ENCODE peak calls at places on chromosome 11, in ten cellular contexts. M is cardiac muscle cell; J is tibial artery; P is left lung; L is sigmoid colon; H is CD4-positive, alpha-beta T cell; A is astrocyte; F is breast epithelium; W is keratinocyte; I is psoas muscle. R is an unnamed sample. For H3K27me3, the result is how much of the 10 kb centered on the place peaks cover.

GRCh38 chr11:26792956-26793355 is 71.1 kb upstream of the SLC5A12 start:
- DNase-seq in M (no peak), J (no peak), P (no peak), L (no peak), H (no peak), A (no peak), F (no peak), W (no peak), I (no peak), R (no peak)

GRCh38 chr11:120908521-120909181 is 115.3 kb upstream of the TBCEL start:
- DNase-seq in M (no peak), J (no peak), P (no peak), L (no peak), H (no peak), A (no peak), F (no peak), W (no peak), I (no peak), R (no peak)

GRCh38 chr11:117378966-117379865 is 51.6 kb downstream of the CEP164 start:
- DNase-seq in M (no peak), J (peak), P (peak), L (peak), H (no peak), A (no peak), F (no peak), W (no peak), I (no peak), R (no peak)

GRCh38 chr11:106101797-106102196 is 24.3 kb downstream of the AASDHPPT start:
- DNase-seq in M (no peak), J (no peak), P (no peak), L (no peak), H (no peak), A (peak), F (no peak), W (no peak), I (no peak), R (no peak)

GRCh38 chr11:44687310-44687842 is 39.4 kb upstream of the TSPAN18 start:
- DNase-seq in M (no peak), J (no peak), P (no peak), L (no peak), H (no peak), A (no peak), F (no peak), W (no peak), I (no peak), R (no peak)

GRCh38 chr11:14669958-14670357 is 26.4 kb downstream of the PDE3B start:
- DNase-seq in M (no peak), J (no peak), P (no peak), L (no peak), H (no peak), A (no peak), F (no peak), W (no peak), I (no peak), R (no peak)

GRCh38 chr11:118910309-118911112 is 15.2 kb downstream of the BCL9L start:
- DNase-seq in M (peak), J (peak), P (peak), L (peak), H (no peak), A (peak), F (peak), W (no peak), I (peak), R (peak)

GRCh38 chr11:130775306-130776043 is 140.8 kb downstream of the SNX19 start:
- DNase-seq in M (no peak), J (no peak), P (no peak), L (no peak), H (no peak), A (peak), F (no peak), W (peak), I (no peak), R (peak)

GRCh38 chr11:34525887-34526657 is 12.5 kb upstream of the ELF5 start:
- DNase-seq in M (no peak), J (no peak), P (no peak), L (no peak), H (no peak), A (no peak), F (no peak), W (no peak), I (no peak), R (no peak)

GRCh38 chr11:115476463-115477286 is 27.5 kb downstream of the CADM1 start:
- DNase-seq in M (no peak), J (no peak), P (no peak), L (no peak), H (no peak), A (no peak), F (no peak), W (no peak), I (no peak), R (no peak)

GRCh38 chr11:121132211-121132976 is 31.4 kb downstream of the TECTA start:
- DNase-seq in M (no peak), J (no peak), P (no peak), L (no peak), H (no peak), A (peak), F (no peak), W (no peak), I (no peak), R (no peak)

GRCh38 chr11:1038921-1039320 is 2.4 kb upstream of the MUC6 start:
- DNase-seq in M (no peak), J (no peak), P (no peak), L (no peak), H (no peak), A (no peak), F (no peak), W (no peak), I (no peak), R (no peak)

GRCh38 chr11:65121865-65122696 is at the start of the genes FAU and MRPL49:
- DNase-seq in M (peak), J (peak), P (peak), L (peak), H (peak), A (peak), F (peak), W (peak), I (peak), R (peak)

GRCh38 chr11:105878510-105878909 is 143.5 kb downstream of the MSANTD4 start:
- DNase-seq in M (no peak), J (no peak), P (no peak), L (no peak), H (no peak), A (no peak), F (no peak), W (no peak), I (no peak), R (no peak)

GRCh38 chr11:70501026-70501901 is 102.9 kb downstream of the CTTN start:
- DNase-seq in M (no peak), J (no peak), P (peak), L (peak), H (no peak), A (no peak), F (no peak), W (no peak), I (no peak), R (no peak)

GRCh38 chr11:42422094-42422493 is 889.7 kb upstream of the API5 start:
- DNase-seq in M (no peak), J (no peak), P (no peak), L (no peak), H (no peak), A (peak), F (no peak), W (no peak), I (no peak), R (no peak)

GRCh38 chr11:14358729-14359439 is at the start of gene RRAS2:
- DNase-seq in M (peak), J (peak), P (peak), L (peak), H (peak), A (peak), F (peak), W (no peak), I (peak), R (no peak)

GRCh38 chr11:75635009-75635909 is 33.6 kb downstream of the MAP6 start:
- DNase-seq in M (no peak), J (no peak), P (peak), L (peak), H (no peak), A (peak), F (no peak), W (no peak), I (no peak), R (no peak)

GRCh38 chr11:63764712-63765631 is 3.6 kb downstream of the ZFTA start:
- DNase-seq in M (peak), J (peak), P (no peak), L (no peak), H (no peak), A (no peak), F (no peak), W (no peak), I (peak), R (no peak)

GRCh38 chr11:133058501-133058900 is 473.8 kb downstream of the OPCML start:
- DNase-seq in M (no peak), J (no peak), P (no peak), L (no peak), H (no peak), A (no peak), F (no peak), W (no peak), I (no peak), R (no peak)

GRCh38 chr11:94780432-94780831 is 12.3 kb downstream of the AMOTL1 start:
- DNase-seq in M (no peak), J (no peak), P (no peak), L (no peak), H (no peak), A (no peak), F (no peak), W (no peak), I (no peak), R (no peak)

GRCh38 chr11:3221408-3222002 is 2.9 kb upstream of the MRGPRG start:
- DNase-seq in M (no peak), J (no peak), P (no peak), L (peak), H (no peak), A (no peak), F (no peak), W (no peak), I (no peak), R (no peak)

GRCh38 chr11:126109941-126110731 is 47.5 kb upstream of the CDON start:
- DNase-seq in M (no peak), J (peak), P (no peak), L (no peak), H (no peak), A (peak), F (no peak), W (no peak), I (peak), R (no peak)

GRCh38 chr11:130211781-130212401 is 52.3 kb downstream of the ST14 start:
- DNase-seq in M (no peak), J (peak), P (peak), L (peak), H (no peak), A (no peak), F (peak), W (no peak), I (no peak), R (no peak)

GRCh38 chr11:134367781-134368180 is 36.0 kb downstream of the GLB1L2 start:
- DNase-seq in M (no peak), J (peak), P (peak), L (peak), H (no peak), A (no peak), F (no peak), W (no peak), I (no peak), R (no peak)

GRCh38 chr11:107307991-107308390 is 149.6 kb downstream of the CWF19L2 start:
- DNase-seq in M (no peak), J (no peak), P (no peak), L (no peak), H (no peak), A (no peak), F (no peak), W (no peak), I (no peak), R (no peak)

GRCh38 chr11:70525006-70525405 is 126.7 kb downstream of the CTTN start:
- DNase-seq in M (no peak), J (no peak), P (no peak), L (no peak), H (no peak), A (no peak), F (peak), W (no peak), I (no peak), R (no peak)

GRCh38 chr11:116193321-116194114 is 579.3 kb downstream of the BUD13 start:
- DNase-seq in M (peak), J (no peak), P (peak), L (peak), H (no peak), A (peak), F (peak), W (no peak), I (no peak), R (no peak)

GRCh38 chr11:120797133-120797532 is 226.8 kb upstream of the TBCEL start:
- DNase-seq in M (no peak), J (no peak), P (no peak), L (no peak), H (no peak), A (no peak), F (no peak), W (no peak), I (no peak), R (no peak)

GRCh38 chr11:57251491-57252104 is 14.5 kb upstream of the APLNR start:
- DNase-seq in M (peak), J (no peak), P (no peak), L (no peak), H (no peak), A (peak), F (no peak), W (no peak), I (peak), R (no peak)

GRCh38 chr11:76753950-76754349 is 29.2 kb upstream of the TSKU start:
- DNase-seq in M (no peak), J (no peak), P (no peak), L (peak), H (no peak), A (no peak), F (no peak), W (no peak), I (no peak), R (no peak)

GRCh38 chr11:1887451-1888346 is 4.0 kb downstream of the PRR33 start:
- DNase-seq in M (no peak), J (no peak), P (peak), L (no peak), H (no peak), A (no peak), F (no peak), W (no peak), I (no peak), R (no peak)

GRCh38 chr11:46387456-46387855 is 4.1 kb downstream of the CHRM4 start:
- DNase-seq in M (no peak), J (no peak), P (no peak), L (no peak), H (no peak), A (no peak), F (no peak), W (no peak), I (no peak), R (no peak)
- H3K27me3 ChIP-seq in M (under half), J (half or more), P (half or more), L (half or more), H (half or more), A (under half), F (under half), W (half or more), I (half or more), R (under half)

GRCh38 chr11:6332066-6332465 is 11.8 kb upstream of the CAVIN3 start:
- DNase-seq in M (no peak), J (no peak), P (no peak), L (no peak), H (no peak), A (no peak), F (no peak), W (no peak), I (no peak), R (no peak)
- H3K27me3 ChIP-seq in M (under half), J (under half), P (under half), L (under half), H (under half), A (under half), F (under half), W (under half), I (under half), R (under half)

GRCh38 chr11:8709002-8709672 is 26.5 kb downstream of the RPL27A start:
- DNase-seq in M (no peak), J (peak), P (peak), L (peak), H (no peak), A (peak), F (peak), W (no peak), I (peak), R (peak)

GRCh38 chr11:8711895-8712442 is 29.4 kb downstream of the RPL27A start:
- DNase-seq in M (no peak), J (no peak), P (no peak), L (no peak), H (no peak), A (no peak), F (no peak), W (no peak), I (no peak), R (no peak)

GRCh38 chr11:8712506-8712905 is 29.9 kb downstream of the RPL27A start:
- DNase-seq in M (no peak), J (no peak), P (no peak), L (no peak), H (no peak), A (no peak), F (no peak), W (no peak), I (no peak), R (no peak)

GRCh38 chr11:8707541-8708270 is 25.1 kb downstream of the RPL27A start:
- DNase-seq in M (no peak), J (peak), P (no peak), L (peak), H (no peak), A (peak), F (peak), W (no peak), I (peak), R (no peak)

GRCh38 chr11:8709777-8710176 is 27.2 kb downstream of the RPL27A start:
- DNase-seq in M (no peak), J (no peak), P (no peak), L (no peak), H (no peak), A (no peak), F (no peak), W (no peak), I (no peak), R (no peak)
- H3K27me3 ChIP-seq in M (under half), J (under half), P (under half), L (under half), H (under half), A (under half), F (under half), W (under half), I (under half), R (under half)

DNA sequence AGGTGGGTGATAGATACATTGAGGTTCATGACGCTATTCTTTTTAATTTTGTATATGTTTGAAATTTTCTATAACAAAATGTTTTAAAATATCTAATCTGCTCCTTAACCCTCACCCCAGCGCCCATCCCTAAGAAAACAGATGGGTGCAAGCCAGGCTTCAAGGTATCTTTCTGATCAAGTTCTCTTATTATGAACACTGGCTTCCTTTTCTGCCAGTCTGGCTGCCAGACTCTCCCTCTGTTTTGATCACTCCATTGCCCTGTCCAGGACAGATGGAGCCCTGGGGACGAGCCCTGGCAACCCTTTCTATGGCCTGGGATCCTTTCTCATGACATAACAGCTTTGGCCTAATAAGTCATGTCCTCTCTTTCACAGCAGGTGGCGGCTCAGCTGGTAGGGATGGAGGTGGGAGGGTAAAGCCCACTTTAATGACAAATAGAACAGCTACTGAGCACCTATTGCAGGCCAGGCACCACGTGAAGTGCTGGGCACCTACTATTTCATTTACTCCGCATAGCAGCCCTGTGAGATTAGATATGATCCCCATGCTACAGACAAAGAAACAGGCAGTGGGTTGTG is 38.4 kb downstream of the DRD2 start:
- DNase-seq in M (no peak), J (no peak), P (no peak), L (peak), H (no peak), A (no peak), F (no peak), W (no peak), I (no peak), R (no peak)
- H3K27me3 ChIP-seq in M (under half), J (under half), P (under half), L (under half), H (under half), A (under half), F (under half), W (under half), I (under half), R (under half)